ENCODE peak calls at places on chromosomes 5 and 9, in six cellular contexts. T is CD8-positive, alpha-beta T cell; P is adrenal gland; D is GM23338; B is PC-9; I is cardiac muscle cell. N is an unnamed sample. For H3K4me1, the result is how much of the 10 kb centered on the place peaks cover.

GRCh38 chr5:90866333-90866732 is 307.7 kb downstream of the ADGRV1 start:
- DNase-seq in P (no peak), B (no peak), D (peak), T (no peak), I (peak), N (no peak)

GRCh38 chr5:41722359-41722950 is 147.8 kb downstream of the OXCT1 start:
- DNase-seq in T (peak), B (no peak), I (peak), P (no peak), D (peak), N (no peak)

GRCh38 chr9:75482566-75482965 is 394.3 kb downstream of the OSTF1 start:
- DNase-seq in D (peak), P (no peak), B (no peak), T (no peak), I (no peak), N (no peak)

GRCh38 chr9:80842976-80843506 is 846.3 kb downstream of the TLE1 start:
- DNase-seq in T (no peak), I (no peak), D (no peak), B (no peak), P (no peak), N (no peak)

GRCh38 chr5:171416160-171417049 is 3.0 kb upstream of the FGF18 start:
- DNase-seq in P (peak), I (no peak), D (no peak), T (no peak), B (no peak), N (no peak)

GRCh38 chr5:92800360-92800759 is 780.7 kb downstream of the NR2F1-AS1 start:
- DNase-seq in T (no peak), I (peak), B (no peak), P (no peak), D (no peak), N (no peak)

GRCh38 chr9:76654575-76654974 is 109.7 kb upstream of the PCA3 start:
- DNase-seq in T (no peak), P (no peak), I (peak), B (no peak), D (no peak), N (no peak)

GRCh38 chr9:76911971-76912370 is 6.1 kb upstream of the PRUNE2 start:
- DNase-seq in I (no peak), T (no peak), P (no peak), D (no peak), B (no peak), N (no peak)

GRCh38 chr9:30522486-30522885 is 1862.0 kb upstream of the ACO1 start:
- DNase-seq in B (no peak), T (no peak), P (no peak), I (no peak), D (no peak), N (no peak)

GRCh38 chr9:109499631-109500120 is 1.6 kb upstream of the PTPN3 start:
- DNase-seq in I (peak), T (no peak), D (peak), B (peak), P (no peak), N (peak)

GRCh38 chr5:154840435-154841272 is 9.7 kb downstream of the FAXDC2 start:
- DNase-seq in T (no peak), I (no peak), B (no peak), D (no peak), P (no peak), N (no peak)

GRCh38 chr5:146722361-146722779 is 156.2 kb downstream of the PPP2R2B start:
- DNase-seq in B (peak), P (no peak), I (peak), T (no peak), D (no peak), N (no peak)

GRCh38 chr5:109844148-109844547 is 154.4 kb downstream of the MAN2A1 start:
- DNase-seq in B (no peak), P (no peak), D (peak), T (no peak), I (peak), N (no peak)

GRCh38 chr9:131287366-131287765 is 2.2 kb upstream of the PLPP7 start:
- DNase-seq in P (no peak), I (no peak), B (no peak), T (no peak), D (no peak), N (no peak)

GRCh38 chr5:65927497-65928340 is 1.3 kb downstream of the ERBIN start:
- DNase-seq in I (peak), P (no peak), B (no peak), T (no peak), D (peak), N (no peak)

GRCh38 chr9:24961787-24962186 is 416.1 kb upstream of the IZUMO3 start:
- DNase-seq in I (no peak), D (no peak), B (no peak), T (no peak), P (no peak), N (no peak)

GRCh38 chr5:143877196-143877595 is 65.2 kb downstream of the HMHB1 start:
- DNase-seq in P (no peak), T (no peak), I (no peak), D (no peak), B (no peak), N (no peak)

GRCh38 chr9:95552814-95553546 is 36.2 kb upstream of the PTCH1 start:
- DNase-seq in I (peak), P (peak), D (peak), T (peak), B (no peak), N (peak)

GRCh38 chr9:121732886-121733285 is 81.5 kb downstream of the DAB2IP start:
- DNase-seq in T (peak), D (no peak), I (no peak), P (no peak), B (no peak), N (no peak)

GRCh38 chr9:121731919-121732318 is 80.5 kb downstream of the DAB2IP start:
- DNase-seq in B (no peak), I (no peak), D (no peak), T (no peak), P (no peak), N (no peak)

GRCh38 chr9:121731090-121731489 is 79.7 kb downstream of the DAB2IP start:
- DNase-seq in B (no peak), P (no peak), D (no peak), T (no peak), I (no peak), N (no peak)

GRCh38 chr9:121734465-121734864 is 83.0 kb downstream of the DAB2IP start:
- DNase-seq in D (no peak), B (no peak), P (no peak), I (no peak), T (no peak), N (no peak)

GRCh38 chr9:121732383-121732782 is 80.9 kb downstream of the DAB2IP start:
- DNase-seq in B (no peak), T (peak), I (no peak), P (no peak), D (no peak), N (no peak)
- H3K4me1 ChIP-seq in B (under half), T (under half), I (under half), P (under half), D (under half), N (half or more)

GRCh38 chr9:112489039-112489546 is 2.5 kb downstream of the KIAA1958 start:
- DNase-seq in B (no peak), I (no peak), D (peak), T (no peak), P (no peak), N (no peak)
- H3K27ac ChIP-seq in B (no peak), I (peak), D (no peak), T (no peak), P (no peak), N (no peak)

GRCh38 chr5:139193928-139194327 is 4.2 kb downstream of the SIL1 start:
- DNase-seq in I (no peak), P (no peak), B (no peak), T (no peak), D (peak), N (no peak)
- TF ChIP-seq CTCF in I (peak), P (peak), B (peak), T (peak), D (peak), N (no peak)

GRCh38 chr9:88814521-88815101 is 176.7 kb upstream of the S1PR3 start:
- DNase-seq in I (peak), T (no peak), D (no peak), B (no peak), P (peak), N (peak)
- H3K4me1 ChIP-seq in I (under half), T (under half), D (under half), B (under half), P (under half), N (under half)

GRCh38 chr5:129065721-129066120 is 28.8 kb upstream of the ISOC1 start:
- DNase-seq in T (no peak), P (no peak), B (no peak), I (no peak), D (no peak), N (no peak)

GRCh38 chr5:129069316-129069715 is 25.2 kb upstream of the ISOC1 start:
- DNase-seq in D (no peak), I (no peak), B (no peak), P (no peak), T (no peak), N (no peak)

GRCh38 chr5:129067745-129068144 is 26.8 kb upstream of the ISOC1 start:
- DNase-seq in P (no peak), I (no peak), D (no peak), T (no peak), B (no peak), N (no peak)

GRCh38 chr5:129061849-129062248 is 32.7 kb upstream of the ISOC1 start:
- DNase-seq in T (no peak), P (no peak), I (no peak), D (no peak), B (no peak), N (no peak)

DNA sequence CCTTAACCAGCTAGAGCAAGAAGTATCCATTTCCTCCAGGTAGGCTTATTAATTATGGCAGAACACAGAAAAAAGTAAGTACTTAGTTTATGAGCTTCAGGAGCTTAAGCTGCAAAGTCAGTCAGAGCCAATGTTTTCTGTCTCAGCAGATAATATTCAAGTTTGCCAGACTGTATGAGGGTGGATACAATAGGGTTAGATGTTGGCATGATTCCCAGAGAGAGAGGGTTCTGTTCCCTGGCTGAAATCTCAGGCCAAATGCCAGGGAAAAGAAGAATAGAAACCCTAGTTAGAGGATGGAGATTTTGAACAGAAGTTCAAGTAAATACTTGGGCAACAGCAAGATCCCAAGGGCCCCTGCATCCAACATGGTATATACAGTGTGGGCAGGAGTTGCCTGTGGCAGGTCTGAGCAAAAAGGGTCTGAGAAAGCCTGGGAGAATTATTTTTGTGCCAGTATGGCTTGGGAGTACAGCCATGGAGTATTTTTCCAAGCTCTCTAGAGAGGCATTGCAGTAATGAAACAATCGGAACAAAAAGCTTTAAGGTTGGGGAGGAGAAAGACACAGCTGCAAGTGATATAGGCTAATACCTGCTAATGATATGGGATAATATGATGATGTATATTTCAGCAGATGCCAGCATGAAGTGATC is 30.9 kb upstream of the ISOC1 start:
- DNase-seq in P (no peak), B (no peak), T (no peak), D (no peak), I (peak), N (no peak)
- H3K27ac ChIP-seq in P (no peak), B (no peak), T (no peak), D (no peak), I (no peak), N (no peak)

GRCh38 chr5:38433160-38433861 is 123.1 kb downstream of the LIFR start:
- DNase-seq in T (no peak), P (peak), I (peak), D (no peak), B (no peak), N (peak)
- TF ChIP-seq CTCF in T (no peak), P (no peak), I (peak), D (no peak), B (no peak), N (no peak)

GRCh38 chr9:21589344-21590056 is 107.4 kb upstream of the IFNE start:
- DNase-seq in B (peak), D (no peak), T (no peak), I (no peak), P (no peak), N (no peak)
- H3K4me1 ChIP-seq in B (under half), D (under half), T (under half), I (under half), P (under half), N (under half)

GRCh38 chr9:127905788-127906191 is 6.4 kb upstream of the ST6GALNAC6 start:
- DNase-seq in P (no peak), T (peak), I (no peak), B (no peak), D (no peak), N (no peak)
- H3K27ac ChIP-seq in P (no peak), T (peak), I (no peak), B (no peak), D (no peak), N (peak)